ENCODE peak calls at places on chromosomes 5 and 9, in six cellular contexts. G is adrenal gland, Z is Panc1, J is tibial nerve, S is psoas muscle, O is lung. F is an unnamed sample.

GRCh38 chr9:114884787-114885452 is 45.5 kb downstream of the TNFSF8 start:
- DNase-seq in J (no peak), O (peak), G (no peak), Z (no peak), S (no peak), F (no peak)

GRCh38 chr9:116891438-116891837 is 204.3 kb downstream of the TRIM32 start:
- DNase-seq in O (no peak), S (no peak), Z (no peak), G (no peak), J (no peak), F (no peak)

GRCh38 chr9:134575817-134576176 is 65.8 kb upstream of the COL5A1 start:
- DNase-seq in Z (no peak), S (no peak), J (no peak), O (peak), G (no peak), F (no peak)

GRCh38 chr5:21711854-21712752 is 1141.0 kb downstream of the CDH12 start:
- DNase-seq in J (no peak), G (no peak), S (no peak), Z (no peak), O (no peak), F (no peak)

GRCh38 chr9:29214162-29214520 is 1640.9 kb upstream of the C9orf72 start:
- DNase-seq in Z (no peak), S (peak), O (no peak), J (no peak), G (no peak), F (no peak)

GRCh38 chr9:127347831-127348699 is 48.9 kb upstream of the SLC2A8 start:
- DNase-seq in O (no peak), G (peak), J (no peak), S (no peak), Z (peak), F (no peak)

GRCh38 chr5:40479939-40480338 is 199.8 kb upstream of the PTGER4 start:
- DNase-seq in G (no peak), J (no peak), O (no peak), S (no peak), Z (no peak), F (no peak)

GRCh38 chr5:72281764-72282499 is 38.1 kb downstream of the MRPS27 start:
- DNase-seq in G (no peak), S (no peak), O (no peak), Z (peak), J (no peak), F (no peak)

GRCh38 chr5:153965102-153965645 is 73.5 kb downstream of the FAM114A2 start:
- DNase-seq in J (no peak), S (no peak), Z (peak), O (peak), G (peak), F (no peak)

DNA sequence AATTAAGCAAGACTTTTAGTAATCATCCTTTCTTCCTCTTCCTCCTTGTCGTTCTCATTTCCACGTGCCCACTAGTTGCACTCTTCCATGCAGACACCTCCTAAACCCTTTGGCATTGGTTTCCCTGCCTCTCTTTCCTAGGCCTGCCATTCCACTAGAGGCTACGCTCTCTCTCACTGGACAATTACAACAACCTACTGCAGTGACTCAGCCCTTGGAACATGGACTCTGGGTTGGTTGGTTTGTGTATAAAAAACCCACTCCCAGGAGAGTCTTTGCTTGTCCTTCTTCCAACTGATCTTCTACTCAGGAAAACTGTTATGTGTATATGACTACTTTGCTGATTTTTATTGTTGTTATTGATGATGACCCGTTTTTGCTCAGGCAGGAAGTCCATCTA is 503.1 kb downstream of the GADD45G start:
- DNase-seq in G (no peak), Z (no peak), J (no peak), S (no peak), O (no peak), F (no peak)
- H3K27ac ChIP-seq in G (no peak), Z (no peak), J (no peak), S (peak), O (no peak), F (no peak)

GRCh38 chr5:136104311-136104975 is 28.2 kb upstream of the SMAD5 start:
- DNase-seq in Z (no peak), S (no peak), J (no peak), G (no peak), O (no peak), F (no peak)

GRCh38 chr5:136108131-136108739 is 24.4 kb upstream of the SMAD5 start:
- DNase-seq in J (no peak), S (no peak), Z (no peak), O (no peak), G (no peak), F (no peak)

GRCh38 chr5:136106351-136106750 is 26.3 kb upstream of the SMAD5 start:
- DNase-seq in J (no peak), O (no peak), S (no peak), Z (no peak), G (no peak), F (no peak)

GRCh38 chr5:136113606-136114005 is 19.0 kb upstream of the SMAD5 start:
- DNase-seq in G (no peak), J (no peak), S (no peak), Z (no peak), O (no peak), F (no peak)

DNA sequence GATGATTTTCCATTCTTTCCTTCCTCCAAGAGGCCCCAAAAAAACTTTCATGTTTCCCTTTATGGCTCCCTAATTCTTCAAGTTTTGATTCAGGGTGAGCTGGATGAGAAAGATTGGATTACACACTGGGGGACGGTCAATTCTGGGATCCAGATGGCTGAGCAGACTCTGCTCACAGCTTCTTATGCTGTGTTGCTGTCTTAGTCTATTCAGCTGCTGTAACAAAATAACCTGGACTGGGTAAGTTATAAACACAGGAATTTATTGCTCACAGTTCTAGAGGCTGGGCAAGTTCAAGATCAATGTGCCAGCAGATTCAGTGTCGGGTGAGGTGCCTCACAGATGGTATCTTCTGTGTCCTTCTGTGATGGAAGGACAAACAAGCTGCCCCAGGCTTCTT is 23.2 kb upstream of the SMAD5 start:
- DNase-seq in S (no peak), O (no peak), Z (no peak), G (no peak), J (no peak), F (no peak)
- H3K27ac ChIP-seq in S (no peak), O (no peak), Z (no peak), G (no peak), J (no peak), F (no peak)

DNA sequence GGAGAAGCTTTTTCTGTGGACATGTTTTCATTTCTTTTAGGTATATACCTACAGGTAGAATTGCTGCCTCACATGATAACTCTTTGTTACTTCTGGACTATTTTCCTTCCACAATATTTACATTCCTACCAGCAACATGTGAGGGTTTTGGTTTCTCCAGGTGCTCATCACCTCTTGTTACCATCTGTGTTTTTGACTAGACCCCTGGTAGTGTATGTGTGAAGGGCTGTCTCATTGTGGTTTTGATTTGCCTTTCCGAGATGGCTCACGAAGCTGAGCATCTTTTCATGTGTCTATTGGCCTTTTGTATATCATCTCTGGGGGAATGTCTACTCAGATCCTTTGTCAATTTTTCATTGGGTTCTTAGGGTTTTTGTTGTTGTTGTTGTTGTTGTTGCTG is 17.2 kb upstream of the RANBP17 start:
- DNase-seq in Z (no peak), O (no peak), S (no peak), J (no peak), G (no peak), F (no peak)
- H3K27ac ChIP-seq in Z (no peak), O (no peak), S (no peak), J (no peak), G (no peak), F (no peak)

DNA sequence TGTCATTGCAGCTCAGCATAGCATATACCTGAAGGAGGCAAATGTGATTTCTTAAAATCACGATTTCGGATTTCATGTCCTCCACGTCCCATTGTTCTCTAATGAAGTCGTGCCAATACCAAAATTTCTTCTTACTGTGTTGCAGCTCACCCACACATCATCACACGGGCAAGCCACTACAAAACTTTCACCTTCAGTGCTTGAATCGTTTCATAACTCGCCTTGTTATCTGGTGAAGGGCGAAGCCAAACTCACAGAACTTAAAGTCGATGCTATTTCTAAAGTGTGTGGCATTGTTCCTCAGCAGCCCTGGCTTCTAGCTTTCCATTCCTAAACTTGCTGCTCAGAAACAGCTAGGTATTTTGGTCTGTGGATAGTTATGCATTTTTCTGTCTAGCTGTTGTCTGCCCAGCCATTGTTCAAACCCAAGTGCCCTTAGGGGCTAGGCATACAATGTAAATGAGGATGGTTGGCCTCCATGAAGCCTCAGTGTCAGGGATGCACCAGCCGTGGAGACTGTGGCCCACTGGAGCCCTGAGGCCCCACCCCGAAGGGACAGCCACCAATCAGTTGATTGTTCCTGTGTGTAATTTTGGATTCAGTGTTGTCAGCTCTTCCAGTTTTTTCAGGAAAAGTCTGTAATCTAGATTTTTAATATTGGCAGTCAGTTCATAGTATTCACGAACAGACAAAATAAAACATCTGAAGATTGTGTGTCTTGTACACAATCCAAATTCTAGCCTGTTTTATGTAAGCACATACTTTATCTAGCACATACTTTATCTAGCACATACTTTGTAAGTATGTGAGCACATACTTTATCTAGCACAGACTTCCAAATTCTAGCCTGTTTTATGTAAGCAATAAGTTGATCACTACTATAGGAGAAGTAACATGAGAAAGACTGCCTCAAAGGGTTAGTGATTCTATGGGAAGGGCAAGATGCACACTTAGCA is 112.8 kb downstream of the DAPK1 start:
- DNase-seq in O (no peak), G (no peak), S (no peak), Z (no peak), J (no peak), F (no peak)
- H3K27ac ChIP-seq in O (peak), G (no peak), S (no peak), Z (no peak), J (no peak), F (no peak)